ENCODE peak calls at places on chromosomes 2 and 18, in five cellular contexts. One of them, this sample, is unnamed.
A peak's percentile ranks its signal among the peaks of the same experiment; 100 is the strongest.

GRCh38 chr2:240252191-240252871 is 111.9 kb upstream of the OTOS start:
- DNase-seq in fibroblast of the aortic adventitia: no peak
- DNase-seq in NCI-H774: no peak
- DNase-seq in HuH-7.5: no peak
- DNase-seq in AML-193: no peak
- DNase-seq in this sample: no peak

GRCh38 chr2:197464180-197464579 is 10.8 kb downstream of the COQ10B start:
- DNase-seq in HuH-7.5: no peak
- DNase-seq in fibroblast of the aortic adventitia: peak; percentile 33
- DNase-seq in NCI-H774: no peak
- DNase-seq in AML-193: no peak
- DNase-seq in this sample: no peak

GRCh38 chr2:121192576-121192975 is 92.4 kb downstream of the TFCP2L1 start:
- DNase-seq in NCI-H774: no peak
- DNase-seq in AML-193: no peak
- DNase-seq in fibroblast of the aortic adventitia: no peak
- DNase-seq in HuH-7.5: no peak
- DNase-seq in this sample: no peak

GRCh38 chr2:86336350-86337234 is 834 bp downstream of the REEP1 start:
- DNase-seq in fibroblast of the aortic adventitia: no peak
- DNase-seq in HuH-7.5: peak; percentile 20
- DNase-seq in AML-193: no peak
- DNase-seq in NCI-H774: no peak
- DNase-seq in this sample: no peak

GRCh38 chr2:144162652-144163051 is 357.3 kb downstream of the ZEB2 start:
- DNase-seq in fibroblast of the aortic adventitia: no peak
- DNase-seq in HuH-7.5: no peak
- DNase-seq in AML-193: no peak
- DNase-seq in NCI-H774: no peak
- DNase-seq in this sample: peak; percentile 57

GRCh38 chr18:75297731-75298130 is 87.1 kb downstream of the TSHZ1 start:
- DNase-seq in fibroblast of the aortic adventitia: peak; percentile 2
- DNase-seq in NCI-H774: no peak
- DNase-seq in HuH-7.5: no peak
- DNase-seq in AML-193: no peak
- DNase-seq in this sample: no peak

GRCh38 chr2:42809876-42810125 is 17.4 kb upstream of the HAAO start:
- DNase-seq in NCI-H774: no peak
- DNase-seq in fibroblast of the aortic adventitia: peak; percentile 79
- DNase-seq in AML-193: peak; percentile 76
- DNase-seq in HuH-7.5: peak; percentile 66
- DNase-seq in this sample: peak; percentile 81

GRCh38 chr2:212863185-212863588 is 288.2 kb downstream of the IKZF2 start:
- DNase-seq in AML-193: peak; percentile 48
- DNase-seq in fibroblast of the aortic adventitia: peak; percentile 28
- DNase-seq in NCI-H774: no peak
- DNase-seq in HuH-7.5: no peak
- DNase-seq in this sample: peak; percentile 44

GRCh38 chr2:28564346-28564745 is 68.5 kb downstream of the PLB1 start:
- DNase-seq in HuH-7.5: no peak
- DNase-seq in NCI-H774: no peak
- DNase-seq in AML-193: no peak
- DNase-seq in fibroblast of the aortic adventitia: no peak
- DNase-seq in this sample: no peak

GRCh38 chr18:33761363-33761762 is 183.3 kb downstream of the ASXL3 start:
- DNase-seq in AML-193: peak; percentile 10
- DNase-seq in fibroblast of the aortic adventitia: peak; percentile 65
- DNase-seq in HuH-7.5: no peak
- DNase-seq in NCI-H774: no peak
- DNase-seq in this sample: peak; percentile 14

GRCh38 chr2:54878182-54878581 is 154.7 kb downstream of the EML6 start:
- DNase-seq in fibroblast of the aortic adventitia: no peak
- DNase-seq in NCI-H774: no peak
- DNase-seq in HuH-7.5: no peak
- DNase-seq in AML-193: no peak
- DNase-seq in this sample: no peak

GRCh38 chr18:30927517-30928075 is 114.9 kb downstream of the DSC3 start:
- DNase-seq in fibroblast of the aortic adventitia: no peak
- DNase-seq in HuH-7.5: peak; percentile 0
- DNase-seq in NCI-H774: no peak
- DNase-seq in AML-193: no peak
- DNase-seq in this sample: no peak

This sample was measured in iPS-NIHi11.